ENCODE peak calls at places on chromosome 16, in six cellular contexts. D is upper lobe of right lung, J is tibial nerve, U is ovary, B is kidney, W is psoas muscle. Q is an unnamed sample.

GRCh38 chr16:12250578-12250977 is 274.0 kb downstream of the SNX29 start:
- DNase-seq in D (no peak), J (no peak), U (no peak), B (no peak), W (no peak), Q (no peak)

GRCh38 chr16:23729503-23730424 is 16.7 kb upstream of the ERN2 start:
- DNase-seq in D (no peak), J (no peak), U (no peak), B (no peak), W (no peak), Q (peak)

GRCh38 chr16:50121721-50122445 is 31.2 kb upstream of the TENT4B start:
- DNase-seq in D (no peak), J (no peak), U (no peak), B (no peak), W (no peak), Q (no peak)

GRCh38 chr16:22191966-22192260 is 14.2 kb upstream of the EEF2K start:
- DNase-seq in D (no peak), J (no peak), U (peak), B (no peak), W (peak), Q (no peak)

GRCh38 chr16:74951676-74952075 is 33.2 kb downstream of the WDR59 start:
- DNase-seq in D (no peak), J (no peak), U (no peak), B (no peak), W (no peak), Q (no peak)

GRCh38 chr16:9114842-9115241 is 23.4 kb downstream of the HAPSTR1 start:
- DNase-seq in D (no peak), J (no peak), U (no peak), B (no peak), W (no peak), Q (no peak)

GRCh38 chr16:12539185-12539929 is 264.3 kb downstream of the CPPED1 start:
- DNase-seq in D (no peak), J (no peak), U (no peak), B (no peak), W (no peak), Q (peak)

GRCh38 chr16:86994651-86995171 is 322.5 kb downstream of the C16orf95 start:
- DNase-seq in D (no peak), J (no peak), U (no peak), B (peak), W (no peak), Q (peak)

GRCh38 chr16:23640669-23640958 is 496 bp downstream of the PALB2 start:
- DNase-seq in D (no peak), J (no peak), U (no peak), B (no peak), W (no peak), Q (no peak)

GRCh38 chr16:24022797-24023196 is 187.0 kb downstream of the PRKCB start:
- DNase-seq in D (no peak), J (no peak), U (no peak), B (no peak), W (no peak), Q (no peak)

GRCh38 chr16:78666318-78666717 is 566.9 kb downstream of the WWOX start:
- DNase-seq in D (no peak), J (no peak), U (no peak), B (no peak), W (no peak), Q (no peak)

GRCh38 chr16:49866533-49867155 is 10.7 kb upstream of the ZNF423 start:
- DNase-seq in D (no peak), J (no peak), U (no peak), B (no peak), W (no peak), Q (no peak)

GRCh38 chr16:23695756-23696155 is 17.1 kb downstream of the PLK1 start:
- DNase-seq in D (no peak), J (no peak), U (no peak), B (no peak), W (no peak), Q (no peak)

GRCh38 chr16:77738706-77739105 is 16.4 kb downstream of the NUDT7 start:
- DNase-seq in D (no peak), J (no peak), U (no peak), B (no peak), W (no peak), Q (no peak)

GRCh38 chr16:22314661-22315626 is 17.7 kb downstream of the POLR3E start:
- DNase-seq in D (no peak), J (no peak), U (no peak), B (no peak), W (no peak), Q (no peak)

GRCh38 chr16:56246051-56246817 is 54.9 kb downstream of the GNAO1 start:
- DNase-seq in D (no peak), J (peak), U (no peak), B (peak), W (no peak), Q (peak)

GRCh38 chr16:23597003-23597756 is 1.1 kb upstream of the NDUFAB1 start:
- DNase-seq in D (no peak), J (no peak), U (no peak), B (no peak), W (no peak), Q (peak)

GRCh38 chr16:58756650-58757332 is 22.7 kb upstream of the GOT2 start:
- DNase-seq in D (no peak), J (no peak), U (no peak), B (no peak), W (no peak), Q (no peak)

GRCh38 chr16:85969591-85969990 is 70.6 kb downstream of the IRF8 start:
- DNase-seq in D (no peak), J (no peak), U (no peak), B (no peak), W (no peak), Q (peak)

GRCh38 chr16:77585379-77585778 is 136.9 kb upstream of the NUDT7 start:
- DNase-seq in D (no peak), J (no peak), U (no peak), B (no peak), W (no peak), Q (no peak)

GRCh38 chr16:88469615-88470395 is 16.7 kb downstream of the ZFPM1 start:
- DNase-seq in D (no peak), J (no peak), U (no peak), B (no peak), W (no peak), Q (no peak)

GRCh38 chr16:70430667-70431536 is 8.0 kb downstream of the ST3GAL2 start:
- DNase-seq in D (peak), J (no peak), U (no peak), B (no peak), W (no peak), Q (peak)

GRCh38 chr16:82583415-82583814 is 43.4 kb upstream of the CDH13 start:
- DNase-seq in D (no peak), J (no peak), U (no peak), B (no peak), W (no peak), Q (no peak)

GRCh38 chr16:87608400-87608985 is 6.2 kb downstream of the JPH3 start:
- DNase-seq in D (peak), J (peak), U (peak), B (peak), W (peak), Q (peak)

GRCh38 chr16:47299587-47299986 is 155.8 kb upstream of the NETO2 start:
- DNase-seq in D (no peak), J (no peak), U (no peak), B (no peak), W (no peak), Q (no peak)

GRCh38 chr16:2350500-2350899 is 10.0 kb upstream of the ABCA3 start:
- DNase-seq in D (no peak), J (no peak), U (no peak), B (no peak), W (no peak), Q (no peak)

DNA sequence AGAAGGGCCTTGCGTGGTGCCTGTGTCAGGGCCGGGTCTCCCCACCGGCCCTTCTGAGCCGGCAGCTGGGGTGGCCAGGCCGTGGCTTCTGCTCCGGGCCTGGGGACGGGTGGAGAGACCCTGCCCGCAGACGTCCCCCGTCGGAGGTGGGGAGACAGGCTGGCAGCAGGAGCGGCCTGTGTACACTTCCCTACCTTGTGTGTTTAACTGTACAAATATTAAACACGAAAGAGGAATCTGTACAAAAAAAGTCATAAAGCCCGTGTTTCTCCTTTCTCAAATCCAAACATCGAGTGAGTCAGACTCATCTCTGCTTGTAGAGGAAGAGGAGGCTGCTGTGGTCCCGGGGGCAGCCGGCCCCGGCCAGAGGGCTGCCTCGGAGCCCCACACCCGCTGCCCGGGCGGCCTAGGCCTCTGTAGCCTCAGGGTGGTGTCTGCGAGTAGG is 2.0 kb downstream of the CACNA1H start:
- DNase-seq in D (no peak), J (no peak), U (no peak), B (no peak), W (no peak), Q (peak)
- H3K4me3 ChIP-seq in D (peak), J (peak), U (peak), B (peak), W (peak), Q (peak)

DNA sequence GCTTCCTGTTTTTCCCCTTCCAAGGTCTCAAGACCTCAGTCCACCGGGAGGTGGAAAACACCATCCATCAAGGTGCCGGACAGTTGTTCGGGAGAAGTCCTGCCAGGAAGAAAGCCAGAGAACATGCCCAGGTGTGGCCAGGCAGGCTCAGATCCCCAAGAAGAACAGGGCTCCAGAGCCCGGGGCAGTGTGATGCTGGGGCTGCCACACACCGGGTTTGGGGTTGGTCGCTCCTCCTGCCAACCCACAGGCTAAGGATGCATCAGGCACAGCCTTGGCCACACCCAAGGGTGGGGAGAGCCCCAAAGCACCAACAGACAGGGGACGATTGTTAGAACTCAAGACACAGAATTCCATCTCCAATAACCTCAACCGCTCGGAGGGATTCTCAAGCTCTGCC is 19.7 kb downstream of the ZFHX3 start:
- DNase-seq in D (peak), J (no peak), U (no peak), B (no peak), W (no peak), Q (no peak)
- TF ChIP-seq CTCF in D (no peak), J (no peak), U (no peak), B (no peak), W (no peak), Q (no peak)

GRCh38 chr16:83887564-83887963 is 11.4 kb upstream of the MLYCD start:
- DNase-seq in D (no peak), J (no peak), U (no peak), B (no peak), W (no peak), Q (no peak)
- H3K4me3 ChIP-seq in D (no peak), J (no peak), U (no peak), B (no peak), W (no peak), Q (no peak)

GRCh38 chr16:72111653-72112451 is 18.2 kb downstream of the DHX38 start:
- DNase-seq in D (no peak), J (no peak), U (no peak), B (no peak), W (no peak), Q (no peak)
- TF ChIP-seq CTCF in D (no peak), J (no peak), U (no peak), B (no peak), W (no peak), Q (no peak)

Q was measured in fibroblast of villous mesenchyme.